ENCODE peak calls at places on chromosomes 3 and 15, in four cellular contexts. One of them, this sample, is unnamed.

GRCh38 chr15:94360251-94360671 is 128.9 kb downstream of the MCTP2 start:
- DNase-seq in sigmoid colon: no peak
- DNase-seq in breast epithelium: no peak
- DNase-seq in uterus: no peak
- DNase-seq in this sample: peak

GRCh38 chr15:89912145-89912673 is 543 bp downstream of the ARPIN start:
- DNase-seq in sigmoid colon: peak
- DNase-seq in breast epithelium: no peak
- DNase-seq in uterus: peak
- DNase-seq in this sample: peak

GRCh38 chr15:70149667-70150404 is 52.1 kb upstream of the TLE3 start:
- DNase-seq in sigmoid colon: no peak
- DNase-seq in breast epithelium: no peak
- DNase-seq in uterus: no peak
- DNase-seq in this sample: no peak

GRCh38 chr15:33242669-33243191 is 48.2 kb upstream of the FMN1 start:
- DNase-seq in sigmoid colon: no peak
- DNase-seq in breast epithelium: no peak
- DNase-seq in uterus: no peak
- DNase-seq in this sample: no peak

GRCh38 chr3:45499529-45499928 is 95.0 kb upstream of the LIMD1 start:
- DNase-seq in sigmoid colon: no peak
- DNase-seq in breast epithelium: no peak
- DNase-seq in uterus: no peak
- DNase-seq in this sample: no peak

GRCh38 chr15:62841891-62842559 is 200.5 kb upstream of the TPM1 start:
- DNase-seq in sigmoid colon: peak
- DNase-seq in breast epithelium: no peak
- DNase-seq in uterus: no peak
- DNase-seq in this sample: no peak

GRCh38 chr3:52453496-52454234 is at the start of gene TNNC1:
- DNase-seq in sigmoid colon: no peak
- DNase-seq in breast epithelium: no peak
- DNase-seq in uterus: no peak
- DNase-seq in this sample: no peak

GRCh38 chr3:109899930-109900329 is 562.6 kb upstream of the DPPA4 start:
- DNase-seq in sigmoid colon: no peak
- DNase-seq in breast epithelium: no peak
- DNase-seq in uterus: no peak
- DNase-seq in this sample: no peak

GRCh38 chr3:108410531-108410984 is 99.8 kb downstream of the MYH15 start:
- DNase-seq in sigmoid colon: no peak
- DNase-seq in breast epithelium: no peak
- DNase-seq in uterus: no peak
- DNase-seq in this sample: no peak

GRCh38 chr15:57427367-57427821 is 51.1 kb downstream of the CGNL1 start:
- DNase-seq in sigmoid colon: no peak
- DNase-seq in breast epithelium: no peak
- DNase-seq in uterus: no peak
- DNase-seq in this sample: peak

GRCh38 chr15:89823836-89824606 is 9.4 kb upstream of the ANPEP start:
- DNase-seq in sigmoid colon: no peak
- DNase-seq in breast epithelium: no peak
- DNase-seq in uterus: no peak
- DNase-seq in this sample: no peak

GRCh38 chr15:63803106-63803886 is 30.5 kb downstream of the HERC1 start:
- DNase-seq in sigmoid colon: no peak
- DNase-seq in breast epithelium: no peak
- DNase-seq in uterus: no peak
- DNase-seq in this sample: no peak

GRCh38 chr3:31448035-31448881 is 84.5 kb upstream of the STT3B start:
- DNase-seq in sigmoid colon: no peak
- DNase-seq in breast epithelium: no peak
- DNase-seq in uterus: no peak
- DNase-seq in this sample: peak

GRCh38 chr3:123871946-123872345 is 12.2 kb downstream of the MYLK start:
- DNase-seq in sigmoid colon: no peak
- DNase-seq in breast epithelium: no peak
- DNase-seq in uterus: no peak
- DNase-seq in this sample: no peak

GRCh38 chr15:50137893-50138292 is 18.9 kb upstream of the ATP8B4 start:
- DNase-seq in sigmoid colon: no peak
- DNase-seq in breast epithelium: no peak
- DNase-seq in uterus: no peak
- DNase-seq in this sample: no peak

GRCh38 chr3:29536016-29536736 is 255.3 kb downstream of the RBMS3 start:
- DNase-seq in sigmoid colon: no peak
- DNase-seq in breast epithelium: no peak
- DNase-seq in uterus: no peak
- DNase-seq in this sample: no peak

GRCh38 chr3:84960581-84960980 is 1.8 kb downstream of the CADM2 start:
- DNase-seq in sigmoid colon: no peak
- DNase-seq in breast epithelium: no peak
- DNase-seq in uterus: no peak
- DNase-seq in this sample: no peak

GRCh38 chr3:84959470-84960380 is 936 bp downstream of the CADM2 start:
- DNase-seq in sigmoid colon: no peak
- DNase-seq in breast epithelium: no peak
- DNase-seq in uterus: no peak
- DNase-seq in this sample: no peak

GRCh38 chr3:84960994-84961393 is 2.2 kb downstream of the CADM2 start:
- DNase-seq in sigmoid colon: no peak
- DNase-seq in breast epithelium: no peak
- DNase-seq in uterus: no peak
- DNase-seq in this sample: no peak

GRCh38 chr3:84961492-84962255 is 2.9 kb downstream of the CADM2 start:
- DNase-seq in sigmoid colon: no peak
- DNase-seq in breast epithelium: no peak
- DNase-seq in uterus: no peak
- DNase-seq in this sample: no peak

DNA sequence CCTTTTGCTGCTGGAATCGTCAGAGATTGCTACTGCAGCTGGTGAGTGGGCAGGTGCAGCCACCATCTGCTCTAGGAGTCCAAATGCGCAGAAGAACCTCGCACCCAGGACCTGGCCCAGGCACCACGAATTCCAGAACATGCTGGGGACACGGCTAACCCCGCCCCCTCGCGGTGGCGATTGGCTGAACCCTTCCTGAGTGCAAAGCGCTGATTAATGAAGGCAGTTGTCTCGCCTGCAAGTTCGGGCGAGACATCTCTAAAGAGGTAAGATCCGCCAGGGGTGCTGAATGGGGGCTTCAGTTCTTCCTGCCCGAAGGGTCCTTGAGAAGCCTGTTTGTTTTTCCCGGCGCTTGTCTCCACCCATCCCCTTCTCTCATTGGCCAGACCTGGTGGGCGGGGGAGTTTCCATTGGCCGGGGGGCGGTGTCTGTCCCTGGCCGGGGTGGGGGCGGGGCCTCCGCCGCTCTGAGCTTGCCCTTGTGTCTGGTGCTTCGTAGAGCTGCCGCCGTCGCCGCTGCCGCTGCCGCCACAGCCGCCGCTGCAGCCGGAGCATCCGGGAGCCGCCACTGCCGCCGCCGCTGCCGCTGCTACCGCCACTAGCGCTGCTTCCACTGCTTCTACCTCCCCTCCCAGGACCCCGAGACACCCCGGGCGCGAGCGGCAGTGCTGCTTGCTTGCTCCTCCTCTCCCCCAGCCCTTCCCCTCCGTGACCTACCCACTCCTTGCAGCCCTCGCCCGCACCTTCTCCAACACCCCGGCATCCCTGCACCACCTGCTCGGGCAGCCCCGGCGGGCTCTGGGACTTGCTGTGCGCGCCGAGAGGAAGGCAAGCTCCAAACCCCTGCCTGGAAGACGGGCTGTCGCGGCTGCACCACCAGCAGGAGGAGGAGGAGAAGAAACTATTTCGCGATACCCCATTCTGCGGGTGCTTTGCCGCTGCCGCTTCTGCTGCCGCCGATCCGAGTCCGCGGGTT is at the start of gene CADM2:
- DNase-seq in sigmoid colon: peak
- DNase-seq in breast epithelium: peak
- DNase-seq in uterus: peak
- DNase-seq in this sample: peak
- TF ChIP-seq CTCF in sigmoid colon: peak
- TF ChIP-seq CTCF in breast epithelium: no peak
- TF ChIP-seq CTCF in uterus: peak
- TF ChIP-seq CTCF in this sample: no peak

GRCh38 chr3:33491697-33492096 is 51.5 kb upstream of the UBP1 start:
- DNase-seq in sigmoid colon: no peak
- DNase-seq in breast epithelium: no peak
- DNase-seq in uterus: no peak
- DNase-seq in this sample: no peak
- TF ChIP-seq POLR2A in sigmoid colon: no peak
- TF ChIP-seq POLR2A in breast epithelium: no peak
- TF ChIP-seq POLR2A in uterus: no peak
- TF ChIP-seq POLR2A in this sample: no peak

DNA sequence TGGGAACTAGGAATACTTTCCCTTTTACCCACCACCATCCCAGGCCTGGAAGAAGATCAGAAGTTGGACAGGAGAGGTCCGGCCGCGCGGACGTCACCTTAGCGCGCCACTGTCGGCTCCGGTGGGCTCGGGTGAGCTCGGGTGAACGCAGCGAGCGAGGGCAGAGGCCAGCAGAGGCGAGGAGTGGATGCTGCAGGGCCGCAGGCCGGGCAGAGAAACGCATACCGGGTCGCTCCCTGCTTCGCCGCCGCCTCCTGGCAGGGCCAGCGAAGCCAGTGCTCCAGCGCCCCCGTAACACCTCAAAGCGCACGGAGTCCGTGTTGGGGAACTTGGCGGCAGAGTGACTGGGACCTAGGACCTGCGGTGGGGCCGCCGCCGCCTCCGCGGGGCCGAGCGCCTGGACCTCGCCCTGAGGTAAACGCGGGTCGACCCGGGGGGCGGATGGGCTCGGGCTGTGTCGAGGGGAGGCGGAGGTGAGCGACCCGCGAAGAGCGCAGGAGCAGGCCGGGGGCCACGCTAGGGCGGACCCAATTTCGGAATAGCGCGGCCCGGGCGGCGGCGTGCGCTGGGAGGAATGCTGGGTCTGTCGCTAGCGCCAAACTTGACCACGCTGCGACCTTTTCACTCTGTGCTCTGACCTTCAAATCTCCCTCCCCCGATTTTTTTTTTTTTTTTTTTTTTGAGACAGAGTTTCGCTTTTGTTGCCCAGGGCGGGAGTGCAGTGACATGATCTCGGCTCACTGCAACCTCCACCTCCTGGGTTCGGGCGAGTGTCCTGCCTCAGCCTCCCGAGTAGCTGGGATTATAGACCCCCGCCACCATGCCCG is 1.6 kb downstream of the CYP11A1 start:
- DNase-seq in sigmoid colon: peak
- DNase-seq in breast epithelium: peak
- DNase-seq in uterus: peak
- DNase-seq in this sample: peak
- TF ChIP-seq CTCF in sigmoid colon: no peak
- TF ChIP-seq CTCF in breast epithelium: no peak
- TF ChIP-seq CTCF in uterus: no peak
- TF ChIP-seq CTCF in this sample: no peak

GRCh38 chr15:66293085-66293418 is 316 bp upstream of the DIS3L start:
- DNase-seq in sigmoid colon: no peak
- DNase-seq in breast epithelium: no peak
- DNase-seq in uterus: no peak
- DNase-seq in this sample: no peak
- TF ChIP-seq POLR2A in sigmoid colon: no peak
- TF ChIP-seq POLR2A in breast epithelium: no peak
- TF ChIP-seq POLR2A in uterus: no peak
- TF ChIP-seq POLR2A in this sample: no peak

DNA sequence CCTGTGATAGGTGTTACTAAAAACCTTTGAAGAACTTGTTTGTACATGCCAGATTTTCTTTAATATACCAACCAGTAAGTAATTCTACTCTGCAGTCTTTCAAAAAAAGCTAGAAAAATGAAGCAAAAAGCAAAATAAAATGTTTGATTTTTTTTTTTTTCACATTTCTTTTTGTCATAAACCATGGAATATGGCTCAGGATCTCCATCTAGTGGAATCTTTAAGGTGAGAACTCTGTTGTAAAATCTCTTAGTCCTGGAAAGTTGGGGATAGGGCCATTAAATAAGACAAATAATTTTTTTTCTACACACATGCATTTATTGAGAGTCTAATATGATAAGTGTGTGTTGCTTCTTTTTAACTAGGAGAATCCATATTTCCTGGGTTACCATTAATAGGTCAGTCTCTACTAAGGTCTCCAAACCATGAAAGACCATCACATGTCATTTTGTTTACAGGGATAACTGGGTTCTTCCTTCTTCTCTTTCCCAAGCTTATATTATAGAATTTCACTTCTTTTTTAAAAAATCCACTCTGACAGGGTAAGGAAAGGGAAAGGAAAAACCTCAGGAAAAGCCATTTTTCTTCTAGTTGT is 84.6 kb downstream of the SLC9A9 start:
- DNase-seq in sigmoid colon: no peak
- DNase-seq in breast epithelium: no peak
- DNase-seq in uterus: no peak
- DNase-seq in this sample: no peak
- TF ChIP-seq CTCF in sigmoid colon: no peak
- TF ChIP-seq CTCF in breast epithelium: no peak
- TF ChIP-seq CTCF in uterus: no peak
- TF ChIP-seq CTCF in this sample: peak